ENCODE peak calls at places on chromosomes 7 and 10, in ten cellular contexts. W, S, N, B, G, P, U, L, R and I are unnamed samples.

GRCh38 chr10:6995339-6995738 is 415.3 kb upstream of the PRKCQ start:
- DNase-seq in W (no peak), S (peak), N (no peak), B (no peak), G (no peak), P (no peak), U (no peak), L (no peak), R (no peak), I (no peak)

GRCh38 chr7:104650991-104651680 is 322.7 kb downstream of the LHFPL3 start:
- DNase-seq in W (no peak), S (no peak), N (no peak), B (peak), G (no peak), P (no peak), U (no peak), L (no peak), R (no peak), I (no peak)

GRCh38 chr7:25710954-25711353 is 441.0 kb upstream of the NFE2L3 start:
- DNase-seq in W (no peak), S (peak), N (no peak), B (no peak), G (no peak), P (no peak), U (no peak), L (no peak), R (no peak), I (no peak)

GRCh38 chr10:66218981-66219587 is 706.8 kb upstream of the LRRTM3 start:
- DNase-seq in W (no peak), S (no peak), N (no peak), B (no peak), G (no peak), P (no peak), U (no peak), L (no peak), R (no peak), I (no peak)

GRCh38 chr7:2906197-2906931 is 62.3 kb upstream of the GNA12 start:
- DNase-seq in W (no peak), S (no peak), N (no peak), B (no peak), G (no peak), P (no peak), U (no peak), L (no peak), R (no peak), I (no peak)

GRCh38 chr7:142873281-142873784 is 12.2 kb downstream of the TRPV6 start:
- DNase-seq in W (no peak), S (no peak), N (no peak), B (peak), G (peak), P (peak), U (no peak), L (no peak), R (no peak), I (no peak)

GRCh38 chr10:91632671-91633550 is at the start of gene PPP1R3C:
- DNase-seq in W (peak), S (peak), N (peak), B (peak), G (peak), P (peak), U (peak), L (no peak), R (peak), I (peak)

GRCh38 chr10:70588852-70589570 is 13.5 kb downstream of the PRF1 start:
- DNase-seq in W (peak), S (no peak), N (no peak), B (no peak), G (peak), P (no peak), U (no peak), L (no peak), R (no peak), I (no peak)

GRCh38 chr7:22093936-22094335 is 148.2 kb upstream of the CDCA7L start:
- DNase-seq in W (no peak), S (no peak), N (no peak), B (no peak), G (no peak), P (no peak), U (no peak), L (no peak), R (no peak), I (no peak)

GRCh38 chr7:150849204-150849775 is 3.0 kb upstream of the AOC1 start:
- DNase-seq in W (peak), S (no peak), N (no peak), B (no peak), G (no peak), P (no peak), U (no peak), L (no peak), R (no peak), I (no peak)

GRCh38 chr7:94540428-94540827 is 30.8 kb downstream of the CASD1 start:
- DNase-seq in W (no peak), S (peak), N (no peak), B (no peak), G (no peak), P (no peak), U (peak), L (no peak), R (no peak), I (no peak)

GRCh38 chr7:32761451-32762320 is 129.9 kb downstream of the KBTBD2 start:
- DNase-seq in W (no peak), S (no peak), N (no peak), B (no peak), G (no peak), P (peak), U (no peak), L (no peak), R (no peak), I (no peak)

GRCh38 chr7:130887182-130888016 is 153.4 kb upstream of the KLF14 start:
- DNase-seq in W (no peak), S (peak), N (no peak), B (no peak), G (no peak), P (no peak), U (no peak), L (no peak), R (no peak), I (peak)
- TF ChIP-seq CTCF in W (no peak), S (no peak), N (no peak), B (no peak), G (no peak), P (no peak), U (no peak), L (no peak), R (no peak), I (no peak)

DNA sequence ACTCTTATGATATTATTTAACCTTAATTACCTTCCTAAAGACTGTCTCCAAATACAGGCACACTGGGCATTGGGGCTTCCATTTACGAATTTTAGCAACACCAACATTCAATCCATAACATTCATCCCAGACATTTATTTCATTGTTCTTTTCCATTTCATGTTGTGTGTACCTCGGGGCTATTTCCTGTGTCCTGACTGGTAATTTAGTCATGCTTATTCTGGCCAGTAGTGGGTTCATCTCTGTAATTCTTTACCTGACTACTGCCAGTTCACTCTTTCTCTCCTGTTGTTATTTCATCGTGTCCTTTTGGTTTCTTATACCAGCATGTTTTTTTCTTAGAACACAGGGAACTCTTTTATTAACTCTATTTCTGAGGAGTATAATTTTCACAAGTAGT is 225.7 kb downstream of the PLXDC2 start:
- DNase-seq in W (no peak), S (no peak), N (no peak), B (no peak), G (no peak), P (no peak), U (no peak), L (no peak), R (no peak), I (peak)
- TF ChIP-seq CTCF in W (no peak), S (no peak), N (no peak), B (no peak), G (no peak), P (no peak), U (no peak), L (no peak), R (no peak), I (no peak)

GRCh38 chr10:126065751-126066150 is 169.4 kb downstream of the FANK1 start:
- DNase-seq in W (no peak), S (no peak), N (no peak), B (no peak), G (no peak), P (no peak), U (no peak), L (no peak), R (no peak), I (no peak)

GRCh38 chr10:126061526-126061925 is 165.2 kb downstream of the FANK1 start:
- DNase-seq in W (no peak), S (no peak), N (no peak), B (no peak), G (no peak), P (no peak), U (no peak), L (no peak), R (no peak), I (no peak)

GRCh38 chr10:126062132-126063032 is 166.0 kb downstream of the FANK1 start:
- DNase-seq in W (peak), S (peak), N (no peak), B (peak), G (peak), P (no peak), U (peak), L (no peak), R (no peak), I (peak)

GRCh38 chr10:126064512-126064911 is 168.1 kb downstream of the FANK1 start:
- DNase-seq in W (no peak), S (no peak), N (no peak), B (no peak), G (no peak), P (no peak), U (no peak), L (no peak), R (no peak), I (no peak)

DNA sequence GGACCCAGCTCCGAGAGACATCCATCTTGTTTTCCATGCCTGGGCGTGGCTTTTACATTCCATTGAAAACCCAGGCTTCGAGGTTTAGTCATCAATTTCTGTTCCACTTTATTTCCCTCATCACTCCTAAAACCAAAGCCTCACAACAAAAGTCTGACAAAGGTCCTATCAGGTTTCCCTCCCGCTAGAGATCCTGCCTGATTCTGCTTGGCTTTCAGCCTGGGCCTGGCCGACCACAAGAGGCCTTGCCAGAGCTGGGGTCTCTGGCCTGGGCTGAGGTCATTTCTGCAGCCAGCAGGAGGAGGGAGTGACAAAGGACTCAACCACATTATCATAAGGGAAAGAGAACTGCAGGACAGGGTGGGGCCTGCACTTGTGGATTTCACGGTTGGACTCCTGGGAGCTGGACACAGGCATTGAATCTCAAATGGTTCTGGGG is 167.0 kb downstream of the FANK1 start:
- DNase-seq in W (no peak), S (peak), N (no peak), B (no peak), G (no peak), P (no peak), U (peak), L (no peak), R (no peak), I (peak)
- TF ChIP-seq CTCF in W (no peak), S (no peak), N (no peak), B (no peak), G (no peak), P (no peak), U (no peak), L (no peak), R (no peak), I (no peak)

GRCh38 chr7:100158229-100159098 is at the start of gene TRAPPC14:
- DNase-seq in W (peak), S (peak), N (peak), B (peak), G (peak), P (peak), U (no peak), L (peak), R (peak), I (peak)

GRCh38 chr7:100156331-100157068 is 2.0 kb downstream of the TRAPPC14 start:
- DNase-seq in W (no peak), S (no peak), N (no peak), B (no peak), G (no peak), P (no peak), U (no peak), L (no peak), R (no peak), I (no peak)

GRCh38 chr7:100157069-100157333 is 1.5 kb downstream of the TRAPPC14 start:
- DNase-seq in W (no peak), S (no peak), N (no peak), B (no peak), G (no peak), P (no peak), U (no peak), L (no peak), R (no peak), I (no peak)

GRCh38 chr7:100159099-100159623 is 638 bp upstream of the TRAPPC14 start:
- DNase-seq in W (no peak), S (no peak), N (no peak), B (no peak), G (no peak), P (no peak), U (no peak), L (no peak), R (no peak), I (no peak)

GRCh38 chr7:100157334-100158228 is 942 bp downstream of the TRAPPC14 start:
- DNase-seq in W (peak), S (peak), N (peak), B (peak), G (no peak), P (peak), U (no peak), L (no peak), R (no peak), I (peak)
- TF ChIP-seq CTCF in W (no peak), S (peak), N (no peak), B (no peak), G (no peak), P (no peak), U (no peak), L (no peak), R (no peak), I (no peak)

GRCh38 chr10:32446701-32447406 is 914 bp downstream of the CCDC7 start:
- DNase-seq in W (no peak), S (peak), N (no peak), B (no peak), G (no peak), P (no peak), U (peak), L (no peak), R (no peak), I (peak)

GRCh38 chr10:32445036-32445435 is 904 bp upstream of the CCDC7 start:
- DNase-seq in W (no peak), S (peak), N (no peak), B (no peak), G (no peak), P (no peak), U (no peak), L (no peak), R (no peak), I (no peak)

DNA sequence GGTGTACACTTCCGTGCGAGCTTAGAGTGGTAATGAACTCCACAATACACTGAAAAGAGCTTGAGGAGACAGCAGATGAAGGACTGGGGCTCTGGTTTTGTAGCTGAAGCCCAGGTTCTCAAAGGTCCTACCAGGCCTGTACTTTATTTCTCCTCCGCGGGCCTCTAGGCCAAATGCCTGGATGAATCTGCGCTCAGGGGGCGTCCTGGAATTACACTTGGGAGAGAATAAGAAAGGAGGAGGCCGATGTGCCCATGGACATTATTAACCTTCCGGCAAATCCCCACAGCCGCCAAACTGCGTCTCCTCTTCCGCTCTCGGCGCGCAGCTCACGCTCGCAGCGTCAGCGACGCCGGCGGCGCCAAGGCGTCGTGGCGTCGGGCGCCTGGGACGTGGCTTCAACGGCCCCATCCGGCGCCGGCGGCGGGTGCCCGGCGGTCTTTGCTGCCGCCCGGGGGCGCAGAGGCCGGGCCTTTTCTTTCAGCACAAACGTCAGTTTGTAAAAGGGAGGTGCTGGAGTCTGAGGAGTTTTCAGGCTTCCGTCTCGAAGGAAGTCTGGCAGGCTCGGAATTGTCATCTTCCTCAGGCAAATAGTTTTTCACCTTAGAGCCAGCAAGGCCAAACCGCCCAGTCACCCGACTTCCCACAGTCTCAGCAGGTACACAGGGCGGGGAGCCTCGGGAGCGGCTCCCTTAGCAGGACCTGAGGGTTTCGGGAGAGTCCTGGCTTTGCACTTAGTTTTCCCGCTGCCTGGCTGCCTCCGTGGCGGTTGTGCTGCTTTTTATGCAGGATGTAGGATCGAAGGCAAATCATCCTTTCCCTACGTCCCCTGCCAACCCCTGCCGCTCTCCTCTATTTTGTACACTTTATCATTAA is at the start of gene CCDC7:
- DNase-seq in W (peak), S (peak), N (peak), B (peak), G (peak), P (peak), U (peak), L (peak), R (peak), I (peak)
- TF ChIP-seq CTCF in W (peak), S (peak), N (peak), B (no peak), G (peak), P (peak), U (peak), L (peak), R (peak), I (peak)

DNA sequence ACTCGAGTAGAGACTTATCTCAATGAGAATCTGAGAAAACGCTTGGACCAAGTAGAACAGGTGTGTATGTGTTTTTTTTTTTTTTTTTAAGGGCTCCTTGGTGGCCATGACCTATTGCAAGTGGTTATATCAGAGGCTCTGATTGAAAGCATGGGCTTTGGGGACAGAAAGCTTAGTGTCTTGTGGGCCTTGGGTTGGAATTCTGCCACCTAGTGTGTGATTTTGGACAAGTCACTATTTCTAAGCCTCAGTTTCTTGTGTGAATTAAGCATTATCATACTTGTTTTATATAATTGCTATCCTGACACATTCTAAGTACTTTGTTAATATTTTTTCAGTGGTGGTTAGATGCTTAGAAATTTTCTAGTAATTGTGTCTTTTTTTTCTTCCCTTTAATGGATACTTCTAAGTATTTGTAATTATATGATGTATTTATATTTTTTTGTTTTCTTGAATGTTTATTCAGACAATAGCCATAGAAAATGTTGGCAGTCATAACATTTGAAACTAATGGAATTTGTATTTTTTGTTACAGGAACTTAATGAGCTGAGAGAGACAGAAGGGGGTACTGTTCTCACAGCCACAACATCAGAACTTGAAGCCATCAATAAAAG is 33.1 kb downstream of the SMC3 start:
- DNase-seq in W (no peak), S (peak), N (no peak), B (no peak), G (no peak), P (peak), U (peak), L (no peak), R (peak), I (peak)
- TF ChIP-seq CTCF in W (no peak), S (peak), N (peak), B (no peak), G (no peak), P (peak), U (peak), L (peak), R (peak), I (peak)

GRCh38 chr10:28585076-28585475 is 52.2 kb downstream of the WAC start:
- DNase-seq in W (no peak), S (no peak), N (no peak), B (no peak), G (no peak), P (no peak), U (no peak), L (no peak), R (no peak), I (no peak)

GRCh38 chr10:28587270-28587969 is 54.5 kb downstream of the WAC start:
- DNase-seq in W (no peak), S (peak), N (no peak), B (no peak), G (peak), P (no peak), U (peak), L (no peak), R (no peak), I (peak)

GRCh38 chr10:28592953-28593352 is 60.0 kb downstream of the WAC start:
- DNase-seq in W (no peak), S (peak), N (no peak), B (no peak), G (no peak), P (no peak), U (peak), L (no peak), R (no peak), I (peak)

GRCh38 chr10:28586176-28586575 is 53.3 kb downstream of the WAC start:
- DNase-seq in W (no peak), S (no peak), N (no peak), B (no peak), G (no peak), P (no peak), U (no peak), L (no peak), R (no peak), I (no peak)

GRCh38 chr10:28587970-28588290 is 55.0 kb downstream of the WAC start:
- DNase-seq in W (no peak), S (peak), N (no peak), B (no peak), G (peak), P (no peak), U (peak), L (no peak), R (no peak), I (peak)
- TF ChIP-seq CTCF in W (peak), S (no peak), N (peak), B (no peak), G (no peak), P (no peak), U (peak), L (no peak), R (no peak), I (peak)

DNA sequence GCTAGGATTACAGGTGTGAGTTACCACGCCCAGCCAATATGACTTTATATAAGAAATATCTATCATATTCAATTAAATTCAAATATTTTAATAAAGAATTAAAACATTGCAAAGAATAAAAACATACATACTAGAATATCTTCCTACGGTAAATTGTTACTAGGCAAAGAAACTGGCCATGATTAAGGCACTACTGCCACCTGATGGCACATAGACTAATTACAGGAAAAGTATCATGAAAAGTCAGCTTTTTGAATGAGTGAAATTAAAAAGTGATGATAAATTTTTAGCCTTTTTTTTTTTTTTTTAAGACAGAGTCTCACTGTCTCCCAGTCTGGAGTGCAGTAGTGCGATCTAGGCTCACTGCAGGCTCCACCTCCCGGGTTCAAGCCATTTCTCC is 30.9 kb downstream of the MRPS33 start:
- DNase-seq in W (no peak), S (peak), N (no peak), B (no peak), G (no peak), P (peak), U (no peak), L (no peak), R (no peak), I (peak)
- TF ChIP-seq CTCF in W (no peak), S (no peak), N (no peak), B (no peak), G (no peak), P (peak), U (no peak), L (no peak), R (peak), I (peak)